ENCODE peak calls at places on chromosomes 4 and X, in ten cellular contexts. D is heart right ventricle; R is A549; A is mucosa of descending colon; K is left ventricle myocardium inferior; N is mesenchymal stem cell; O is astrocyte; M is CD8-positive, alpha-beta memory T cell; J is tibial artery; P is K562. Q is an unnamed sample.

GRCh38 chr4:140137654-140138053 is 16.3 kb downstream of the MAML3 start:
- DNase-seq in R (no peak), A (no peak), P (no peak), N (peak; percentile 30), D (no peak), J (no peak), O (peak; percentile 78), M (no peak), K (no peak), Q (no peak)

GRCh38 chr4:121457278-121457875 is 76.6 kb upstream of the QRFPR start:
- DNase-seq in J (no peak), P (no peak), N (no peak), K (no peak), M (no peak), D (no peak), R (no peak), A (no peak), O (no peak), Q (no peak)

GRCh38 chrX:77009691-77010090 is 437.5 kb upstream of the FGF16 start:
- DNase-seq in R (no peak), D (no peak), A (no peak), M (no peak), K (no peak), O (peak; percentile 79), J (peak; percentile 23), P (no peak), N (no peak), Q (no peak)

GRCh38 chrX:53684415-53685192 is 1.9 kb downstream of the HUWE1 start:
- DNase-seq in P (no peak), D (no peak), A (no peak), O (no peak), K (no peak), M (no peak), N (no peak), R (peak; percentile 1), J (no peak), Q (no peak)

GRCh38 chr4:145299380-145300076 is 119.1 kb upstream of the OTUD4 start:
- DNase-seq in N (peak; percentile 61), M (peak; percentile 34), K (no peak), A (no peak), D (no peak), J (no peak), R (no peak), O (peak; percentile 92), P (peak; percentile 11), Q (no peak)

GRCh38 chr4:184406915-184407314 is 67.4 kb downstream of the IRF2 start:
- DNase-seq in M (no peak), J (peak; percentile 55), P (no peak), N (no peak), D (no peak), K (no peak), R (no peak), O (no peak), A (no peak), Q (no peak)

GRCh38 chrX:118579417-118579816 is 83.8 kb downstream of the DOCK11 start:
- DNase-seq in D (no peak), A (no peak), J (no peak), N (peak; percentile 18), O (no peak), R (no peak), K (no peak), M (no peak), P (no peak), Q (no peak)

GRCh38 chr4:170538821-170539473 is 449.2 kb upstream of the AADAT start:
- DNase-seq in D (no peak), J (no peak), K (no peak), R (no peak), N (no peak), O (no peak), M (no peak), A (no peak), P (no peak), Q (no peak)

DNA sequence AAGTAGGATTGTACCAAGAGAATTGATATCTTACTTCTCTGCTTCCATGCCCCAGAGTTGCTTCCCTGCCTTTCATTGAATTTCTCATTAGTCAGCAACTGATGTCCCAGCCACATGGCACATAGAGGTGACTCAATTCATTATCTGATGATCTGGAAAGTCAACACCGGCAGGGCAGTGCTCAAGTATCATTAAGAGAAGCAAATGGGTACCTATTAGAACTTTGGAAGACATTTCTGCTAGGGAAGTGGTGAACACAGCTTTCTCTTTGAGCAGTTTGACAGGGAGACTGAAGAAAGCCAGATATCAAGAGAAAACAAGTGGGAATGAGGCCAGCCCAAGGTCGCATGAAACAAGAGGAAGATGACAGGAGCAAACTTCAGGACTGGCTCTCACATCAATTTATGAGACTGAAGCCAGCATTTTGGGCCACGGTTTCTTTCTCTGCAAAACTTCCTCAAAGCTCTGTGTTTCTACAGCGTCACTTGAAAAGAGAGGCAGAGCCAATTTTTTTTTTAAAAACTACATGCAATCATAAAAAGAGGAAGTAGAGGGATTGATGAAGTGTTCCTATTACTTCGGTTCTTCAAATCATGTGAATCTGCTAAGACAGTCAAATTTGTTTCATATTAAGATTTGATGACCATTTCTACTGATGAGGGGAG is 108.3 kb upstream of the RPS6KA3 start:
- DNase-seq in O (no peak), D (no peak), N (peak; percentile 39), A (no peak), P (no peak), R (no peak), J (no peak), K (no peak), M (no peak), Q (no peak)
- H3K4me1 ChIP-seq in O (peaks cover 8% of the 10 kb centered on the region), D (peaks cover 11% of the 10 kb centered on the region), N (peaks cover 6% of the 10 kb centered on the region), A (no peaks in the 10 kb centered on the region), P (no peaks in the 10 kb centered on the region), R (peaks cover 64% of the 10 kb centered on the region), J (no peaks in the 10 kb centered on the region), K (peaks cover 9% of the 10 kb centered on the region), M (no peaks in the 10 kb centered on the region), Q (peaks cover 6% of the 10 kb centered on the region)

GRCh38 chr4:41877020-41877796 is 58.0 kb upstream of the TMEM33 start:
- DNase-seq in J (no peak), P (no peak), O (no peak), D (no peak), R (no peak), N (no peak), A (no peak), M (no peak), K (no peak), Q (no peak)
- H3K4me1 ChIP-seq in J (no peaks in the 10 kb centered on the region), P (peaks cover 11% of the 10 kb centered on the region), O (no peaks in the 10 kb centered on the region), D (peaks cover 33% of the 10 kb centered on the region), R (no peaks in the 10 kb centered on the region), N (peaks cover 30% of the 10 kb centered on the region), A (peaks cover 6% of the 10 kb centered on the region), M (peaks cover 5% of the 10 kb centered on the region), K (peaks cover 38% of the 10 kb centered on the region), Q (peaks cover 7% of the 10 kb centered on the region)

GRCh38 chr4:6196871-6197270 is 3.5 kb downstream of the JAKMIP1 start:
- DNase-seq in K (no peak), R (no peak), P (no peak), J (no peak), D (no peak), O (no peak), M (no peak), A (no peak), N (no peak), Q (no peak)

GRCh38 chr4:6198278-6198677 is 2.1 kb downstream of the JAKMIP1 start:
- DNase-seq in O (no peak), J (peak; percentile 11), M (peak; percentile 74), R (no peak), D (no peak), K (no peak), N (no peak), A (no peak), P (no peak), Q (no peak)

GRCh38 chr4:6198768-6199343 is 1.5 kb downstream of the JAKMIP1 start:
- DNase-seq in D (no peak), K (no peak), O (no peak), A (no peak), P (no peak), J (peak; percentile 10), N (peak; percentile 2), M (peak; percentile 33), R (no peak), Q (no peak)

GRCh38 chr4:6196324-6196723 is 4.0 kb downstream of the JAKMIP1 start:
- DNase-seq in M (no peak), D (no peak), O (no peak), K (no peak), J (peak; percentile 15), P (no peak), N (no peak), R (no peak), A (no peak), Q (no peak)

GRCh38 chr4:6197433-6198174 is 2.7 kb downstream of the JAKMIP1 start:
- DNase-seq in R (no peak), M (no peak), N (no peak), J (peak; percentile 10), O (no peak), A (no peak), D (no peak), P (no peak), K (no peak), Q (no peak)
- H3K4me1 ChIP-seq in R (peaks cover 15% of the 10 kb centered on the region), M (peaks cover 28% of the 10 kb centered on the region), N (peaks cover 20% of the 10 kb centered on the region), J (no peaks in the 10 kb centered on the region), O (peaks cover 3% of the 10 kb centered on the region), A (peaks cover 14% of the 10 kb centered on the region), D (peaks cover 15% of the 10 kb centered on the region), P (peaks cover 21% of the 10 kb centered on the region), K (peaks cover 17% of the 10 kb centered on the region), Q (no peaks in the 10 kb centered on the region)

DNA sequence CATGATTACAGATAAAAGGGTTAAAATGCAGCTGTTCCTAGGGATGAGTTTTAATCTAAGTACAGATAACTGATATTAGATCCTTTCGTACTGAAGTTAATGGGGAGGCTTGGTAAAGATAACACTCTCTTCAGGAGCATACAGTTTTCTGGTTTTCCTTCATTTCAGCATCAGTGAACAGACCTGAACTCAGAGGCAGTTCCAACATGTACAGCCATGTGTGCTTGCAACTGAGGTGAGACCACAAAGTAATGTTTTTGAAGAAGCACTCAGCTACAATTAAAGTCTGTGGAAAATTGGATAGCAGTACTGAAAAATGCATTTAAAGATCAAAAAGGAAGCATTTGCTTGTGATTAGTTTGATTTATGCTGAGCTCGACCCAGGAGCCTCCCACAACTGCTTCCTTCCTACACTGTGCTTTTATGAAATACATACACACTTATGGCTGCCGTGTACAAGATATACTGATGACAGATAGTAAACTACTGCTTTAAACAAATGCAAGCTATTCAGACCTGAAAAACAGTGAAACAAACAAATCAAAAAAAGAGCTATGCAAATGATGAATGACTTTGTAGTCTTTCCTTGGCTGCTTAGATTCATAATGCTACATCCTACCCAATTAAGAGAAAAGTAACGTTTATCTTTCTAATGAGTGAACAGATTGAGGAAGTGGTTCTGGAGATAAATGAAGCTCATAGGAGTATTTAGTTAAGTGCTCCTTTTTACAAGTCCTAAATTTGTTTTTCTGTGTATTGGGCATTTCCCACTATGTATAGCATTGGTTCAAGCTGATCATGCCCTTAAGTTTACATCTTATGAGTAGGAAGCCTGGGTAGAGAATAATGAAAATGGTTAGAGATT is 68.4 kb downstream of the PDLIM5 start:
- DNase-seq in R (no peak), J (no peak), M (no peak), D (no peak), K (no peak), A (no peak), N (peak; percentile 41), O (no peak), P (no peak), Q (no peak)
- H3K4me1 ChIP-seq in R (peaks cover 57% of the 10 kb centered on the region), J (peaks cover under 1% of the 10 kb centered on the region), M (no peaks in the 10 kb centered on the region), D (peaks cover 98% of the 10 kb centered on the region), K (peaks cover 99% of the 10 kb centered on the region), A (no peaks in the 10 kb centered on the region), N (peaks cover 3% of the 10 kb centered on the region), O (peaks cover 33% of the 10 kb centered on the region), P (peaks cover 5% of the 10 kb centered on the region), Q (peaks cover 7% of the 10 kb centered on the region)

DNA sequence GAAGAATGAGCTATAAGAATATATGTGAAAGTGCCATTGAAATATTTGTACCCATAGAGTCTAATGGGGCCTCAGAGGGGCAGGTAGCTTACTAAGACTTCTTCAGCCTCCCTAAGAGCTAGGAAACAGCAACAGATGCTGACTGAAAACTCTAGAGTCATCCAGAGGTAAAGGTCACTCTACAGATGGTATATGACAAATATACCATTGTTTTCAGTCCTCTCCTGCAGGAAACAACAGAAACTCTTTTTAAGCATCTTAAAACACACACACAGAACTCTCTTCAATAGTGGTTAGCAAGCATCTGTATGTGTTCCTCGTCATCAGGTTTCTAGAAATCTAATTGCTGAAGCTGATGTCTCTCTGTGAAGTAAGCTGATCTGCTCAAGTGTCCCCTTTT is 313.8 kb upstream of the GATB start:
- DNase-seq in A (no peak), R (no peak), O (no peak), K (no peak), M (no peak), D (no peak), J (no peak), N (no peak), P (no peak), Q (no peak)
- H3K4me1 ChIP-seq in A (no peaks in the 10 kb centered on the region), R (no peaks in the 10 kb centered on the region), O (no peaks in the 10 kb centered on the region), K (peaks cover 25% of the 10 kb centered on the region), M (peaks cover 23% of the 10 kb centered on the region), D (peaks cover 12% of the 10 kb centered on the region), J (no peaks in the 10 kb centered on the region), N (peaks cover 5% of the 10 kb centered on the region), P (no peaks in the 10 kb centered on the region), Q (peaks cover 4% of the 10 kb centered on the region)